ENCODE peak calls at places on chromosomes 6 and 20, in nine cellular contexts. G is fibroblast of lung; R is C1 segment of cervical spinal cord; D is hippocampal formation; F is stimulated activated CD8-positive, alpha-beta memory T cell treated with anti-CD3 and anti-CD28 coated beads, Interleukin-2, amount 100 ng/mL, for 1 hour; T is SHP77; C is NCI-H2171 treated with DMSO at 0.1 percent for 48 hours; A is MV-4-11; V is stimulated activated CD4-positive, alpha-beta T cell treated with anti-CD3 and anti-CD28 coated beads, TNF-alpha, amount 100 ng/mL, for 48 hours. P is an unnamed sample.

GRCh38 chr20:11108102-11108842 is 434.5 kb upstream of the JAG1 start:
- DNase-seq in G (peak; percentile 22), R (no peak), D (no peak), F (no peak), T (no peak), C (no peak), A (no peak), V (no peak), P (peak; percentile 8)

GRCh38 chr6:3822747-3823445 is 26.3 kb upstream of the FAM50B start:
- DNase-seq in G (no peak), R (no peak), D (no peak), F (no peak), T (no peak), C (no peak), A (no peak), V (no peak), P (no peak)

GRCh38 chr6:157519255-157520116 is 138.5 kb downstream of the ZDHHC14 start:
- DNase-seq in G (no peak), R (no peak), D (no peak), F (no peak), T (no peak), C (peak; percentile 70), A (no peak), V (no peak), P (no peak)

GRCh38 chr6:119348308-119349040 is 1.1 kb downstream of the MAN1A1 start:
- DNase-seq in G (no peak), R (no peak), D (no peak), F (peak; percentile 16), T (no peak), C (peak; percentile 3), A (no peak), V (no peak), P (no peak)

GRCh38 chr20:25126204-25126603 is 44.3 kb upstream of the VSX1 start:
- DNase-seq in G (no peak), R (no peak), D (no peak), F (no peak), T (no peak), C (no peak), A (no peak), V (no peak), P (no peak)

GRCh38 chr6:75220365-75220764 is 14.5 kb upstream of the COL12A1 start:
- DNase-seq in G (peak; percentile 23), R (no peak), D (no peak), F (no peak), T (no peak), C (no peak), A (no peak), V (no peak), P (no peak)

GRCh38 chr20:47354710-47355488 is 1.6 kb downstream of the ZMYND8 start:
- DNase-seq in G (no peak), R (peak; percentile 50), D (no peak), F (no peak), T (no peak), C (no peak), A (no peak), V (no peak), P (no peak)

GRCh38 chr20:62846528-62846890 is 15.1 kb downstream of the TCFL5 start:
- DNase-seq in G (no peak), R (no peak), D (no peak), F (no peak), T (no peak), C (no peak), A (no peak), V (no peak), P (no peak)

GRCh38 chr6:107679457-107679856 is 144.7 kb downstream of the SCML4 start:
- DNase-seq in G (peak; percentile 55), R (no peak), D (no peak), F (no peak), T (no peak), C (no peak), A (no peak), V (no peak), P (no peak)

GRCh38 chr20:59007758-59008511 is 881 bp upstream of the CTSZ start:
- DNase-seq in G (no peak), R (no peak), D (peak; percentile 36), F (no peak), T (no peak), C (no peak), A (peak; percentile 97), V (no peak), P (peak; percentile 51)

GRCh38 chr6:53829698-53830221 is 35.0 kb downstream of the LRRC1 start:
- DNase-seq in G (no peak), R (no peak), D (no peak), F (no peak), T (no peak), C (no peak), A (no peak), V (no peak), P (no peak)

GRCh38 chr20:35049776-35050352 is 42.7 kb downstream of the TRPC4AP start:
- DNase-seq in G (no peak), R (no peak), D (no peak), F (no peak), T (no peak), C (no peak), A (no peak), V (no peak), P (no peak)

GRCh38 chr6:100240798-100241197 is 223.9 kb downstream of the SIM1 start:
- DNase-seq in G (no peak), R (no peak), D (no peak), F (no peak), T (no peak), C (no peak), A (no peak), V (no peak), P (no peak)

GRCh38 chr20:63553933-63554290 is at the start of gene FNDC11:
- DNase-seq in G (no peak), R (no peak), D (no peak), F (peak; percentile 36), T (no peak), C (peak; percentile 29), A (no peak), V (no peak), P (no peak)

GRCh38 chr6:43937236-43938177 is 167.5 kb downstream of the VEGFA start:
- DNase-seq in G (no peak), R (no peak), D (no peak), F (no peak), T (no peak), C (no peak), A (no peak), V (no peak), P (no peak)

GRCh38 chr6:119495230-119495683 is 145.7 kb upstream of the MAN1A1 start:
- DNase-seq in G (no peak), R (peak; percentile 64), D (no peak), F (no peak), T (peak; percentile 41), C (peak; percentile 86), A (no peak), V (no peak), P (no peak)

GRCh38 chr6:167910007-167910406 is 83.3 kb downstream of the AFDN start:
- DNase-seq in G (no peak), R (no peak), D (no peak), F (no peak), T (no peak), C (no peak), A (no peak), V (no peak), P (no peak)

GRCh38 chr20:62769346-62770071 is 26.8 kb upstream of the MRGBP start:
- DNase-seq in G (no peak), R (no peak), D (no peak), F (no peak), T (no peak), C (no peak), A (no peak), V (no peak), P (no peak)

GRCh38 chr20:2692036-2692885 is at the start of gene EBF4:
- DNase-seq in G (peak; percentile 21), R (no peak), D (peak; percentile 30), F (no peak), T (no peak), C (peak; percentile 69), A (no peak), V (no peak), P (no peak)

GRCh38 chr20:39789411-39789810 is 827.3 kb downstream of the DHX35 start:
- DNase-seq in G (no peak), R (no peak), D (no peak), F (no peak), T (no peak), C (no peak), A (no peak), V (no peak), P (no peak)

GRCh38 chr20:23192469-23192868 is 106.3 kb upstream of the CD93 start:
- DNase-seq in G (no peak), R (no peak), D (no peak), F (no peak), T (no peak), C (no peak), A (no peak), V (no peak), P (no peak)

GRCh38 chr20:22984611-22985010 is 50.5 kb upstream of the SSTR4 start:
- DNase-seq in G (no peak), R (no peak), D (peak; percentile 11), F (no peak), T (no peak), C (no peak), A (peak; percentile 93), V (no peak), P (no peak)

GRCh38 chr20:44979090-44979621 is 12.8 kb downstream of the STK4 start:
- DNase-seq in G (peak; percentile 24), R (no peak), D (no peak), F (peak; percentile 46), T (no peak), C (no peak), A (peak; percentile 94), V (no peak), P (no peak)

GRCh38 chr6:138001750-138002349 is 105.4 kb downstream of the PERP start:
- DNase-seq in G (peak; percentile 66), R (peak; percentile 23), D (peak; percentile 36), F (peak; percentile 48), T (peak; percentile 37), C (peak; percentile 66), A (no peak), V (peak; percentile 31), P (no peak)

GRCh38 chr6:9537381-9537780 is 877.5 kb downstream of the TFAP2A start:
- DNase-seq in G (no peak), R (no peak), D (no peak), F (no peak), T (no peak), C (no peak), A (no peak), V (no peak), P (no peak)

GRCh38 chr6:28953039-28953872 is 29.5 kb upstream of the TRIM27 start:
- DNase-seq in G (peak; percentile 66), R (peak; percentile 1), D (peak; percentile 14), F (no peak), T (peak; percentile 42), C (peak; percentile 68), A (peak; percentile 15), V (peak; percentile 47), P (no peak)

GRCh38 chr6:123007885-123008284 is 11.8 kb downstream of the CLVS2 start:
- DNase-seq in G (no peak), R (peak; percentile 48), D (no peak), F (no peak), T (no peak), C (no peak), A (no peak), V (no peak), P (no peak)

GRCh38 chr6:107624050-107624449 is 134.1 kb downstream of the SOBP start:
- DNase-seq in G (no peak), R (no peak), D (no peak), F (no peak), T (no peak), C (no peak), A (no peak), V (no peak), P (no peak)

GRCh38 chr20:45840700-45841198 is 7.2 kb downstream of the SNX21 start:
- DNase-seq in G (no peak), R (no peak), D (no peak), F (no peak), T (no peak), C (no peak), A (no peak), V (no peak), P (no peak)

GRCh38 chr20:53846640-53847039 is 223.8 kb downstream of the BCAS1 start:
- DNase-seq in G (no peak), R (no peak), D (no peak), F (no peak), T (no peak), C (no peak), A (no peak), V (no peak), P (no peak)

GRCh38 chr6:168136001-168136400 is 57.0 kb upstream of the FRMD1 start:
- DNase-seq in G (no peak), R (no peak), D (no peak), F (no peak), T (no peak), C (no peak), A (no peak), V (no peak), P (no peak)

P was measured in gastrocnemius medialis.